ENCODE peak calls at places on chromosomes 13 and 19, in four cellular contexts. F is WTC11, Z is SK-N-SH, N is K562. Q is an unnamed sample.

GRCh38 chr13:76512676-76513277 is 373.4 kb downstream of the KCTD12 start:
- DNase-seq in N (no peak), F (no peak), Z (peak), Q (no peak)

GRCh38 chr19:14375582-14376291 is 5.5 kb upstream of the ADGRE5 start:
- DNase-seq in F (no peak), N (no peak), Z (no peak), Q (no peak)

GRCh38 chr19:15014579-15014978 is 34.7 kb upstream of the CASP14 start:
- DNase-seq in Z (no peak), F (peak), N (peak), Q (no peak)

GRCh38 chr19:17337675-17338439 is 504 bp downstream of the GTPBP3 start:
- DNase-seq in F (peak), N (peak), Z (peak), Q (no peak)

GRCh38 chr19:23075031-23075733 is 41.6 kb upstream of the ZNF730 start:
- DNase-seq in Z (peak), F (peak), N (peak), Q (no peak)

GRCh38 chr13:92390217-92390616 is 836.4 kb upstream of the GPC6 start:
- DNase-seq in N (no peak), Z (no peak), F (no peak), Q (no peak)

GRCh38 chr19:13008926-13009787 is 13.9 kb downstream of the NFIX start:
- DNase-seq in N (no peak), Z (peak), F (no peak), Q (no peak)

GRCh38 chr13:107834717-107835116 is 380.6 kb downstream of the LIG4 start:
- DNase-seq in Z (no peak), N (no peak), F (no peak), Q (no peak)

GRCh38 chr13:109628251-109628699 is 158.1 kb downstream of the IRS2 start:
- DNase-seq in N (no peak), Z (no peak), F (no peak), Q (no peak)

GRCh38 chr19:49362048-49362925 is at the start of gene TEAD2:
- DNase-seq in Z (peak), N (peak), F (peak), Q (peak)

GRCh38 chr13:41668130-41668757 is 210.9 kb downstream of the RGCC start:
- DNase-seq in Z (peak), N (peak), F (no peak), Q (peak)

GRCh38 chr19:33279430-33280350 is 22.6 kb downstream of the CEBPA start:
- DNase-seq in F (no peak), N (no peak), Z (no peak), Q (peak)

GRCh38 chr13:75512253-75512652 is 25.4 kb downstream of the COMMD6 start:
- DNase-seq in Z (no peak), N (no peak), F (no peak), Q (no peak)

GRCh38 chr19:3504723-3505122 is 1.4 kb upstream of the FZR1 start:
- DNase-seq in N (no peak), F (no peak), Z (no peak), Q (no peak)

GRCh38 chr19:3505598-3506383 is at the start of gene FZR1:
- DNase-seq in Z (peak), F (peak), N (peak), Q (peak)

GRCh38 chr19:3507371-3508120 is 1.4 kb downstream of the FZR1 start:
- DNase-seq in Z (peak), F (peak), N (peak), Q (peak)

GRCh38 chr19:3508771-3509535 is 2.8 kb downstream of the FZR1 start:
- DNase-seq in Z (no peak), F (no peak), N (no peak), Q (no peak)

DNA sequence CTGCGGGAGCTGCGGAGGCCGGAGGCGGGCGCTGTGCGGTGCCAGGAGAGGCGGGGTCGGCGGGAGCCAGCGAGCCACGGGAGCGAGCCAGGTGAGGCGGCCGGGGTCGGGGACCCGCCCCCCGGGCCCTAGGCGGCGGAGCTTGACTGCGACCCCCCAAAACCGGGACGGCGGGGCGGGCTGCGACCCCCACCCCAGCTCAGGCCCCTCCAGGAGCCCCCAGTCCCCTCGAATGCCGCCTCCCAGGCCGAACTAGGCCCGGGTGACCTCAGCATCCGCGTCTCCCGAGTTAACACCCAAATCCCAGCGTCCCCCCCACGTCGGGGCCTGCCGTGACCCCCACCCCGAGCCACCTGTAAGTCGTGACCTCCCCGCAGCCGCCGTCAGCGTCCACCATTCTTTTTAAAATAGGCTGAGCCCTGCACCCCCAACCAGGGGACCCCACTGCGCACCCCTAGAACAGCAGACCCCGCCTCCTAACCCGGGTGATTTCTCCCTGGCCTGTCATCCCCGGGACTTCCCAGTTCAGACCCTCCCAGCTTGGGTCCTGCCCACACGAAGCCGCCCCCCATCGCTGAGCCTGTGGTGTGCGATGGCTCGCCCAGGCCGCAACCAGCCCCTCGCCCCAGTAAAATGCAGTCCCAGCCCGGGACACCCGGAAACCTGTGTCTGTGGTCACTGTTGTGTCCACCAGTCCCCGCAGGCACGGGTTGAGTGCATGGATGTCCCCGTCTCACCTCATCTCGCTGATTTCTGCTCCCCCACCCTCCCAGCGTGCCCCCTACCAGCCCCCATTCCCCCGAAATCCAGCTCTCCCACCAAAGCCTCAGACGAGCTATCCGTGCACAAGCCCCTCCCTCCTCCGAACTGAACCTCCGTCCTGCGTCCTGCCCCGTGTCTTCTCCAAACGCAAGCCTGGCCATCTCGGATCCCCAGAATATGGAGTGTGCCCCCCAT is 551 bp downstream of the FZR1 start:
- DNase-seq in F (no peak), Z (peak), N (peak), Q (no peak)
- TF ChIP-seq FOXJ3 in F (no peak), Z (no peak), N (no peak), Q (no peak)

GRCh38 chr19:1104452-1105216 is 840 bp downstream of the GPX4 start:
- DNase-seq in F (peak), N (peak), Z (peak), Q (peak)

GRCh38 chr19:1105217-1105872 is 1.6 kb downstream of the GPX4 start:
- DNase-seq in Z (no peak), F (no peak), N (no peak), Q (no peak)

GRCh38 chr19:1103691-1104451 is at the start of gene GPX4:
- DNase-seq in Z (peak), F (peak), N (peak), Q (peak)

GRCh38 chr19:1101337-1101698 is 2.5 kb upstream of the GPX4 start:
- DNase-seq in N (no peak), Z (no peak), F (no peak), Q (no peak)

DNA sequence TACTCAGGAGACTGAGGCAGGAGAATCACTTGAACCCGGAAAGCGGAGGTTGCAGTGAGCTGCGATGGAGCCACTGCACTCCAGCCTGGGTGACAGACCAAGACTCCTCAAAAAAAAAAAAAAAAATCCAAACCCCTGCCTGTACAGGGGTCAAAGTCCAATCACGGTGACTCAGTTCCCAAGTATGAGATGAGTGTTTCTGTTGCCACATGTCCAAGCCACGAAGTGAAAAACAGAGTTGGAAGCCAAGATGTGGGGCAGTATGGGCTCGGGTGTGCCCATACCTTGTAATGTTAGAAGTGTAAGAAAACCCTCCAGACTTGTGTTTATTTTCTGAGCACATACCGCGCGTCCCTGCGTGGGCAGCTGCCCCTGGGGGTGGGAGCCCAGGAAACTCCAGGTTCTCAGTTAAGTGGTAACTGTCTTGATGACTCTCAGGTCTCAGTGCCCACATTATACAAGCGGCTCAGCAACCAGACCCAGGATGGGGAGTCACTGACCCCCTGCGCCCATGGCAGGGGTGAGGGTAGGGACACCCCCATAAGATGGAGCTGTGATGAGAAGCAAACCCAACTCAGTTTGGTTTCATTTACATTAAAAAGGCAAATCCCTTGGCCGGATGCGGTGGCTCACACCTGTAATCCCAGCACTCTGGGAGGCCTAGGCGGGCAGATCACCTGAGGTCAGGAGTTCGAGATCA is 1.2 kb upstream of the GPX4 start:
- DNase-seq in Z (no peak), F (no peak), N (no peak), Q (peak)
- TF ChIP-seq FOXJ3 in Z (no peak), F (no peak), N (no peak), Q (no peak)

DNA sequence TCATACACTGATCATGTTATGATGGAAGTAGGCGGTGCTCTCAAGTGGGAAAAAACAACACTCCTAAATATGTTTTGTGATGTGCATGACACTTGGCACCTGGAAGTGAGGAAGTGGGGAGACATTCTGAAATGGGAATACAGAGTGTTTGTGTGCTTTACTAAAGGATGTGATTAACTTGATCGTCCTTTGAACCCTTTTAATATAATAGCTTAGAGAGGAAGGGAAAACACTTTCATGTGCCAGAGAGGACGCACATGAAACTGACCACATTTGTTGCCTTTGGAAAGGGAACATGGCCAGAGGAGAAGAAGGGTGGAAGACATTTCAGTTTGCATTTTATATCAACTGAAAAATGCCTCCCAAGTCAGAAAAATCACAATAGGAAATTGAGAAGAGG is 31.4 kb downstream of the SMAD9 start:
- DNase-seq in F (no peak), Z (no peak), N (no peak), Q (no peak)
- TF ChIP-seq FOXJ3 in F (no peak), Z (no peak), N (no peak), Q (no peak)

DNA sequence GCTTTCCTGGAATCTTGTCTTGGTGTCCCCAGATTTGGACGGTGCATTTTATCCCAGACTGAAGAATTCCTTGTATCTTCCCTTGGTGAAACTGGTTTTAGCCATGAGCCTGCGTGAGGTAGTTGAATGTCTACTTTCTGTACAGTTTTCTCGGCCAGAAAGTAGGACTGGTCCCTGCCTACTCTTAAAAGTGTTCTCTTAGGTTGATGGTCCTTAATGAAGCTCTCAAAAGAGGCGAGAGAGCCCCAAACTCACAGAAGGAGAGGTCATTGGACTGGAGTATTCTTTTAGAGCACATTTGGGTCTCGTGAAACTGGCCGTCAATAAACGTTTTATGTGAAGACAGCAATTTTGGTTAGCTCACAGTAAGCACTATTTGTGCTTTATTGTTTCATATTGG is 657 bp downstream of the GTF2F2 start:
- DNase-seq in F (no peak), Z (no peak), N (no peak), Q (no peak)
- TF ChIP-seq FOXJ3 in F (no peak), Z (no peak), N (no peak), Q (no peak)

GRCh38 chr13:60169239-60170031 is 5.7 kb upstream of the DIAPH3 start:
- DNase-seq in F (no peak), N (no peak), Z (no peak), Q (no peak)
- TF ChIP-seq FOXJ3 in F (no peak), N (no peak), Z (no peak), Q (no peak)

GRCh38 chr19:55519461-55520311 is 17.2 kb downstream of the SBK2 start:
- DNase-seq in N (no peak), Z (no peak), F (no peak), Q (peak)
- TF ChIP-seq FOXJ3 in N (no peak), Z (no peak), F (no peak), Q (no peak)